ENCODE peak calls at places on chromosomes 3 and 15, in nine cellular contexts. G, O, X, E, Q, W, S, R and U are unnamed samples.

GRCh38 chr3:12175844-12176453 is 17.2 kb upstream of the TIMP4 start:
- DNase-seq in W (peak), X (peak), E (no peak), S (peak), Q (peak), O (peak), G (peak), R (no peak), U (no peak)

GRCh38 chr15:93235926-93236781 is 147.1 kb upstream of the RGMA start:
- DNase-seq in E (no peak), S (no peak), Q (peak), X (peak), R (no peak), W (no peak), O (peak), G (no peak), U (no peak)

GRCh38 chr15:48285329-48286214 is 45.7 kb upstream of the DUT start:
- DNase-seq in O (peak), X (peak), E (peak), W (no peak), Q (peak), G (peak), R (no peak), S (peak), U (no peak)

GRCh38 chr15:77243146-77243545 is 172.2 kb upstream of the TSPAN3 start:
- DNase-seq in G (no peak), S (no peak), X (no peak), E (no peak), Q (no peak), O (no peak), W (no peak), R (no peak), U (no peak)

GRCh38 chr15:82944840-82945239 is 7.7 kb downstream of the HOMER2 start:
- DNase-seq in S (no peak), O (peak), R (no peak), Q (no peak), G (no peak), E (no peak), X (no peak), W (no peak), U (no peak)

GRCh38 chr3:67940200-67940952 is 286.0 kb upstream of the SUCLG2 start:
- DNase-seq in G (no peak), Q (peak), S (no peak), X (no peak), W (no peak), E (no peak), R (no peak), O (no peak), U (no peak)

GRCh38 chr3:87761795-87762194 is 297.0 kb downstream of the CGGBP1 start:
- DNase-seq in S (no peak), W (no peak), G (no peak), R (no peak), E (no peak), Q (no peak), O (no peak), X (no peak), U (no peak)

GRCh38 chr3:159418571-159419526 is 569.8 kb upstream of the IL12A start:
- DNase-seq in O (no peak), G (no peak), R (no peak), S (no peak), E (no peak), X (no peak), W (no peak), Q (no peak), U (no peak)

GRCh38 chr15:50435772-50436171 is 11.6 kb downstream of the USP8 start:
- DNase-seq in S (no peak), R (no peak), O (no peak), W (no peak), E (no peak), X (no peak), G (no peak), Q (no peak), U (no peak)

GRCh38 chr3:127149621-127150310 is 43.2 kb upstream of the PRR23E start:
- DNase-seq in G (no peak), R (no peak), S (no peak), O (no peak), E (no peak), W (peak), Q (no peak), X (no peak), U (no peak)

GRCh38 chr15:80608688-80609087 is 86.4 kb upstream of the ABHD17C start:
- DNase-seq in G (no peak), Q (no peak), R (no peak), E (no peak), W (no peak), O (no peak), S (peak), X (no peak), U (no peak)